ENCODE peak calls at places on chromosomes 4 and X, in eight cellular contexts. One of them, this sample, is unnamed. For H3K4me1, the result is how much of the 10 kb centered on the place peaks cover.

GRCh38 chr4:98113005-98113404 is 30.3 kb downstream of the STPG2 start:
- DNase-seq in stomach: no peak
- DNase-seq in left lung: no peak
- DNase-seq in tibial artery: no peak
- DNase-seq in colonic mucosa: no peak
- DNase-seq in body of pancreas: no peak
- DNase-seq in CD4-positive, alpha-beta memory T cell: no peak
- DNase-seq in mesendoderm: peak
- DNase-seq in this sample: no peak

GRCh38 chrX:113048480-113048879 is 207.8 kb upstream of the AMOT start:
- DNase-seq in stomach: no peak
- DNase-seq in colonic mucosa: no peak
- DNase-seq in tibial artery: no peak
- DNase-seq in mesendoderm: no peak
- DNase-seq in CD4-positive, alpha-beta memory T cell: no peak
- DNase-seq in left lung: no peak
- DNase-seq in body of pancreas: no peak
- DNase-seq in this sample: no peak

GRCh38 chr4:173121044-173121685 is 47.4 kb upstream of the GALNT7 start:
- DNase-seq in left lung: no peak
- DNase-seq in tibial artery: no peak
- DNase-seq in colonic mucosa: peak
- DNase-seq in CD4-positive, alpha-beta memory T cell: no peak
- DNase-seq in stomach: peak
- DNase-seq in mesendoderm: peak
- DNase-seq in body of pancreas: peak
- DNase-seq in this sample: no peak

GRCh38 chr4:83011779-83012630 is 1.4 kb upstream of the LIN54 start:
- DNase-seq in body of pancreas: peak
- DNase-seq in CD4-positive, alpha-beta memory T cell: no peak
- DNase-seq in tibial artery: peak
- DNase-seq in left lung: peak
- DNase-seq in stomach: peak
- DNase-seq in colonic mucosa: peak
- DNase-seq in mesendoderm: peak
- DNase-seq in this sample: no peak

GRCh38 chr4:152778656-152779512 is 646 bp downstream of the TIGD4 start:
- DNase-seq in CD4-positive, alpha-beta memory T cell: peak
- DNase-seq in stomach: peak
- DNase-seq in tibial artery: peak
- DNase-seq in mesendoderm: no peak
- DNase-seq in left lung: peak
- DNase-seq in colonic mucosa: peak
- DNase-seq in body of pancreas: no peak
- DNase-seq in this sample: peak

GRCh38 chrX:2462780-2463179 is 38.0 kb downstream of the DHRSX start:
- DNase-seq in stomach: no peak
- DNase-seq in mesendoderm: peak
- DNase-seq in CD4-positive, alpha-beta memory T cell: no peak
- DNase-seq in tibial artery: no peak
- DNase-seq in colonic mucosa: no peak
- DNase-seq in left lung: no peak
- DNase-seq in body of pancreas: no peak
- DNase-seq in this sample: no peak

GRCh38 chrX:16476692-16477091 is 173.3 kb upstream of the S100G start:
- DNase-seq in body of pancreas: no peak
- DNase-seq in colonic mucosa: no peak
- DNase-seq in tibial artery: no peak
- DNase-seq in CD4-positive, alpha-beta memory T cell: no peak
- DNase-seq in mesendoderm: no peak
- DNase-seq in left lung: no peak
- DNase-seq in stomach: no peak
- DNase-seq in this sample: no peak

GRCh38 chr4:48799157-48799556 is 19.1 kb upstream of the FRYL start:
- DNase-seq in colonic mucosa: no peak
- DNase-seq in tibial artery: no peak
- DNase-seq in mesendoderm: no peak
- DNase-seq in CD4-positive, alpha-beta memory T cell: no peak
- DNase-seq in left lung: no peak
- DNase-seq in body of pancreas: no peak
- DNase-seq in stomach: no peak
- DNase-seq in this sample: no peak

GRCh38 chrX:69136546-69137331 is 28.5 kb downstream of the PJA1 start:
- DNase-seq in mesendoderm: peak
- DNase-seq in CD4-positive, alpha-beta memory T cell: no peak
- DNase-seq in tibial artery: no peak
- DNase-seq in left lung: no peak
- DNase-seq in colonic mucosa: peak
- DNase-seq in body of pancreas: no peak
- DNase-seq in stomach: no peak
- DNase-seq in this sample: peak

GRCh38 chr4:160825644-160826338 is 1338.0 kb downstream of the FSTL5 start:
- DNase-seq in left lung: no peak
- DNase-seq in colonic mucosa: no peak
- DNase-seq in stomach: no peak
- DNase-seq in mesendoderm: no peak
- DNase-seq in body of pancreas: no peak
- DNase-seq in CD4-positive, alpha-beta memory T cell: no peak
- DNase-seq in tibial artery: no peak
- DNase-seq in this sample: no peak

GRCh38 chr4:175282407-175282806 is 364.2 kb downstream of the ADAM29 start:
- DNase-seq in mesendoderm: no peak
- DNase-seq in body of pancreas: no peak
- DNase-seq in left lung: no peak
- DNase-seq in tibial artery: no peak
- DNase-seq in CD4-positive, alpha-beta memory T cell: no peak
- DNase-seq in stomach: no peak
- DNase-seq in colonic mucosa: no peak
- DNase-seq in this sample: no peak

GRCh38 chrX:110847334-110847733 is 51.7 kb upstream of the CHRDL1 start:
- DNase-seq in body of pancreas: no peak
- DNase-seq in tibial artery: no peak
- DNase-seq in stomach: no peak
- DNase-seq in CD4-positive, alpha-beta memory T cell: peak
- DNase-seq in mesendoderm: peak
- DNase-seq in colonic mucosa: peak
- DNase-seq in left lung: no peak
- DNase-seq in this sample: no peak

GRCh38 chr4:127479031-127479622 is 153.6 kb upstream of the INTU start:
- DNase-seq in stomach: no peak
- DNase-seq in left lung: no peak
- DNase-seq in tibial artery: no peak
- DNase-seq in colonic mucosa: no peak
- DNase-seq in body of pancreas: no peak
- DNase-seq in mesendoderm: peak
- DNase-seq in CD4-positive, alpha-beta memory T cell: no peak
- DNase-seq in this sample: no peak

GRCh38 chrX:72714471-72714916 is 388 bp upstream of the PHKA1 start:
- DNase-seq in CD4-positive, alpha-beta memory T cell: no peak
- DNase-seq in tibial artery: peak
- DNase-seq in mesendoderm: peak
- DNase-seq in body of pancreas: peak
- DNase-seq in left lung: peak
- DNase-seq in stomach: peak
- DNase-seq in colonic mucosa: peak
- DNase-seq in this sample: peak

GRCh38 chr4:153521995-153522799 is 56.0 kb downstream of the TMEM131L start:
- DNase-seq in left lung: no peak
- DNase-seq in body of pancreas: no peak
- DNase-seq in stomach: no peak
- DNase-seq in colonic mucosa: peak
- DNase-seq in CD4-positive, alpha-beta memory T cell: peak
- DNase-seq in tibial artery: no peak
- DNase-seq in mesendoderm: peak
- DNase-seq in this sample: no peak

GRCh38 chrX:44843318-44843702 is 511 bp upstream of the DUSP21 start:
- DNase-seq in tibial artery: no peak
- DNase-seq in body of pancreas: no peak
- DNase-seq in colonic mucosa: no peak
- DNase-seq in mesendoderm: no peak
- DNase-seq in left lung: no peak
- DNase-seq in stomach: no peak
- DNase-seq in CD4-positive, alpha-beta memory T cell: no peak
- DNase-seq in this sample: no peak

DNA sequence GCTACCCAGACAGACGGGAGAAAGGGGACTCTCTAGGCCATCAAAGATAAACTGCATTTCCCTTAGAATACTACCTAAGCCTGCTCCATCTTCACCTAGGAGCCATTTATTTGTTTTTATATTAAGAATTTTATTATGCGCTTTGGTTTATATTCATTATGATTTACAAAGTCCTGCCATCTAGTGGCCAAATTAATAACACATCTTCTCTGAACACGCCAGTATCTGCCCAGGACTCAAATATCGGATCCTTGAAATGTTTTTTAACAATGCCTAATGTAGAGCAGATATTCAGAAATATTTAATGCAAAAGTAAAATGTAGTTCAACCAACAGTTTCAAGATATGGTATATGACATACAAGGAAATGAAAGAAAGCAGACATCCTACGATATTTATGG is 20.8 kb upstream of the PRPS2 start:
- DNase-seq in mesendoderm: no peak
- DNase-seq in body of pancreas: no peak
- DNase-seq in colonic mucosa: no peak
- DNase-seq in CD4-positive, alpha-beta memory T cell: peak
- DNase-seq in stomach: no peak
- DNase-seq in left lung: no peak
- DNase-seq in tibial artery: no peak
- DNase-seq in this sample: no peak
- H3K4me3 ChIP-seq in mesendoderm: no peak
- H3K4me3 ChIP-seq in body of pancreas: no peak
- H3K4me3 ChIP-seq in colonic mucosa: no peak
- H3K4me3 ChIP-seq in CD4-positive, alpha-beta memory T cell: no peak
- H3K4me3 ChIP-seq in stomach: no peak
- H3K4me3 ChIP-seq in left lung: no peak
- H3K4me3 ChIP-seq in tibial artery: no peak
- H3K4me3 ChIP-seq in this sample: no peak

GRCh38 chr4:118927976-118928375 is 39.3 kb downstream of the SYNPO2 start:
- DNase-seq in left lung: no peak
- DNase-seq in stomach: peak
- DNase-seq in CD4-positive, alpha-beta memory T cell: no peak
- DNase-seq in colonic mucosa: no peak
- DNase-seq in mesendoderm: no peak
- DNase-seq in tibial artery: peak
- DNase-seq in body of pancreas: peak
- DNase-seq in this sample: no peak
- H3K4me1 ChIP-seq in left lung: under half
- H3K4me1 ChIP-seq in stomach: under half
- H3K4me1 ChIP-seq in CD4-positive, alpha-beta memory T cell: under half
- H3K4me1 ChIP-seq in colonic mucosa: under half
- H3K4me1 ChIP-seq in mesendoderm: under half
- H3K4me1 ChIP-seq in tibial artery: under half
- H3K4me1 ChIP-seq in body of pancreas: under half
- H3K4me1 ChIP-seq in this sample: under half

GRCh38 chrX:153875391-153876111 is 10.4 kb downstream of the L1CAM start:
- DNase-seq in mesendoderm: peak
- DNase-seq in CD4-positive, alpha-beta memory T cell: peak
- DNase-seq in stomach: peak
- DNase-seq in colonic mucosa: peak
- DNase-seq in left lung: peak
- DNase-seq in tibial artery: no peak
- DNase-seq in body of pancreas: peak
- DNase-seq in this sample: peak
- H3K4me3 ChIP-seq in mesendoderm: no peak
- H3K4me3 ChIP-seq in CD4-positive, alpha-beta memory T cell: no peak
- H3K4me3 ChIP-seq in stomach: no peak
- H3K4me3 ChIP-seq in colonic mucosa: no peak
- H3K4me3 ChIP-seq in left lung: no peak
- H3K4me3 ChIP-seq in tibial artery: no peak
- H3K4me3 ChIP-seq in body of pancreas: no peak
- H3K4me3 ChIP-seq in this sample: no peak

GRCh38 chr4:4460759-4461158 is 73.9 kb downstream of the NSG1 start:
- DNase-seq in tibial artery: no peak
- DNase-seq in stomach: no peak
- DNase-seq in CD4-positive, alpha-beta memory T cell: no peak
- DNase-seq in body of pancreas: no peak
- DNase-seq in colonic mucosa: no peak
- DNase-seq in mesendoderm: no peak
- DNase-seq in left lung: no peak
- DNase-seq in this sample: no peak

GRCh38 chr4:4456351-4456750 is 69.4 kb downstream of the NSG1 start:
- DNase-seq in left lung: no peak
- DNase-seq in CD4-positive, alpha-beta memory T cell: no peak
- DNase-seq in mesendoderm: peak
- DNase-seq in tibial artery: no peak
- DNase-seq in colonic mucosa: no peak
- DNase-seq in body of pancreas: no peak
- DNase-seq in stomach: no peak
- DNase-seq in this sample: no peak

GRCh38 chr4:4456816-4457578 is 70.1 kb downstream of the NSG1 start:
- DNase-seq in left lung: no peak
- DNase-seq in mesendoderm: no peak
- DNase-seq in colonic mucosa: no peak
- DNase-seq in stomach: no peak
- DNase-seq in body of pancreas: no peak
- DNase-seq in tibial artery: no peak
- DNase-seq in CD4-positive, alpha-beta memory T cell: no peak
- DNase-seq in this sample: no peak

GRCh38 chr4:4455199-4455865 is 68.4 kb downstream of the NSG1 start:
- DNase-seq in CD4-positive, alpha-beta memory T cell: no peak
- DNase-seq in body of pancreas: no peak
- DNase-seq in colonic mucosa: no peak
- DNase-seq in mesendoderm: no peak
- DNase-seq in tibial artery: no peak
- DNase-seq in stomach: no peak
- DNase-seq in left lung: no peak
- DNase-seq in this sample: no peak

DNA sequence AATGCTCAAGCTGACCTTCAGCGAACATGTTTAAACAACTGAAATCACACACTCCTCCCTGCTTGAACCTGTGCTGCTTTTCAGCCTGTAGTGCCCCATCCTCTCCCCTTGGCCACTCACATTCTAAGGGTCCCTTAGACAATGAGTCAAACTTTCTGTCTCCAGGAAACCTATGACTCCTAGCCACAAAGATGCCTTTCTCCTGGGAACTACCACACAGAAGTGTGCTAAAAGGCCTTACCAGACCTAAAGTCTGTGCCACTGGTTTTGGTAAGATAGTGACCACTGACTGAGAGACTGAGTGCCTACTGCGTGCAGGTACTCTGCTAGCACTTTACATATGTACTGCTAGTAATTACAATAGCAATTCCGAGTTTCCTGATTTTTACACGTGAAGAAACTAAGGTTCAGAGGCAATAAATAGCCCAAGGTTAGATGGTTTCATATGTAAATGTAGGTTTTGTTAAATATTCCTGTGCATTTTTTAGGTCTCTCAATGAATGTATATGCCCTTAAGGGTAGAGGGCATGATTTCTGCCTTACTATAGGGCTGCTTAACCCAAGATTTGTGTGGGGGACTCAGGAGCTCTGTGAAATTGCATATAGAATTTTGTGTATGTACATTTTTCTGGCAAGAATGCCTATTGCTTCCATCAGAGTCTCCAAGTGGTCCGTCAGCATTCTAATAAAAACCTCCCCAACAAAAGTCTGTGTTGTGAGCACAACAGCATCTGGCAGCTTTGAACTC is 71.1 kb downstream of the NSG1 start:
- DNase-seq in colonic mucosa: no peak
- DNase-seq in left lung: no peak
- DNase-seq in tibial artery: no peak
- DNase-seq in mesendoderm: peak
- DNase-seq in body of pancreas: no peak
- DNase-seq in stomach: no peak
- DNase-seq in CD4-positive, alpha-beta memory T cell: no peak
- DNase-seq in this sample: no peak
- H3K4me1 ChIP-seq in colonic mucosa: under half
- H3K4me1 ChIP-seq in left lung: under half
- H3K4me1 ChIP-seq in tibial artery: under half
- H3K4me1 ChIP-seq in mesendoderm: under half
- H3K4me1 ChIP-seq in body of pancreas: under half
- H3K4me1 ChIP-seq in stomach: under half
- H3K4me1 ChIP-seq in CD4-positive, alpha-beta memory T cell: under half
- H3K4me1 ChIP-seq in this sample: under half

This sample was measured in spleen.